ENCODE peak calls at places on chromosomes 4 and X, in eight cellular contexts. T is fibroblast of pulmonary artery; F is endothelial cell; G is CD8-positive, alpha-beta T cell; N is lower leg skin; Q is astrocyte of the cerebellum; R is body of pancreas; C is PC-3. Z is an unnamed sample.

GRCh38 chr4:38803833-38804653 is 548 bp downstream of the TLR1 start:
- DNase-seq in T (peak), F (no peak), G (no peak), N (no peak), Q (no peak), R (no peak), C (peak), Z (no peak)

GRCh38 chrX:71111141-71111843 is at the start of gene IL2RG:
- DNase-seq in T (no peak), F (no peak), G (peak), N (no peak), Q (no peak), R (no peak), C (peak), Z (no peak)

GRCh38 chr4:6032249-6033244 is 14.3 kb upstream of the C4orf50 start:
- DNase-seq in T (no peak), F (no peak), G (no peak), N (no peak), Q (no peak), R (peak), C (no peak), Z (no peak)

GRCh38 chrX:17923546-17923945 is 62.4 kb upstream of the RAI2 start:
- DNase-seq in T (no peak), F (no peak), G (no peak), N (no peak), Q (no peak), R (no peak), C (peak), Z (no peak)

GRCh38 chr4:41452484-41453225 is 85.3 kb upstream of the LIMCH1 start:
- DNase-seq in T (no peak), F (no peak), G (no peak), N (no peak), Q (no peak), R (no peak), C (no peak), Z (no peak)

GRCh38 chrX:57772637-57773036 is 92.6 kb upstream of the NLRP2B start:
- DNase-seq in T (no peak), F (no peak), G (no peak), N (no peak), Q (no peak), R (no peak), C (peak), Z (no peak)

GRCh38 chrX:134146493-134146892 is 90.5 kb upstream of the CCDC160 start:
- DNase-seq in T (no peak), F (no peak), G (no peak), N (no peak), Q (no peak), R (no peak), C (no peak), Z (no peak)

GRCh38 chrX:645024-645376 is 14.4 kb downstream of the SHOX start:
- DNase-seq in T (no peak), F (no peak), G (peak), N (no peak), Q (no peak), R (no peak), C (no peak), Z (no peak)

GRCh38 chr4:19030048-19030447 is 1008.5 kb upstream of the LCORL start:
- DNase-seq in T (peak), F (no peak), G (no peak), N (no peak), Q (peak), R (no peak), C (no peak), Z (no peak)

GRCh38 chrX:153981771-153982533 is 9.4 kb downstream of the TMEM187 start:
- DNase-seq in T (no peak), F (no peak), G (peak), N (peak), Q (no peak), R (no peak), C (no peak), Z (no peak)

GRCh38 chr4:98706200-98706813 is 47.9 kb upstream of the TSPAN5 start:
- DNase-seq in T (no peak), F (no peak), G (peak), N (no peak), Q (no peak), R (no peak), C (no peak), Z (no peak)

GRCh38 chrX:130669233-130669632 is 233.8 kb downstream of the ENOX2 start:
- DNase-seq in T (peak), F (no peak), G (no peak), N (no peak), Q (no peak), R (no peak), C (peak), Z (no peak)

GRCh38 chr4:90093526-90093925 is 33.7 kb upstream of the CCSER1 start:
- DNase-seq in T (no peak), F (no peak), G (no peak), N (no peak), Q (no peak), R (no peak), C (peak), Z (no peak)

GRCh38 chrX:39948564-39948963 is 149.2 kb downstream of the BCOR start:
- DNase-seq in T (no peak), F (peak), G (no peak), N (no peak), Q (no peak), R (no peak), C (no peak), Z (no peak)

GRCh38 chr4:2105559-2105958 is 46.4 kb downstream of the NAT8L start:
- DNase-seq in T (peak), F (no peak), G (no peak), N (no peak), Q (no peak), R (no peak), C (peak), Z (no peak)

GRCh38 chrX:153245288-153245731 is 66.2 kb downstream of the MAGEA1 start:
- DNase-seq in T (no peak), F (peak), G (no peak), N (no peak), Q (no peak), R (no peak), C (no peak), Z (no peak)

GRCh38 chrX:12771445-12772069 is 19.7 kb upstream of the PRPS2 start:
- DNase-seq in T (peak), F (peak), G (peak), N (no peak), Q (no peak), R (peak), C (peak), Z (peak)

GRCh38 chrX:11151799-11152591 is 40.9 kb downstream of the HCCS start:
- DNase-seq in T (no peak), F (no peak), G (no peak), N (no peak), Q (peak), R (no peak), C (no peak), Z (no peak)

GRCh38 chr4:175413561-175413960 is 398.5 kb downstream of the GPM6A start:
- DNase-seq in T (no peak), F (no peak), G (no peak), N (no peak), Q (peak), R (no peak), C (no peak), Z (no peak)

GRCh38 chr4:118224239-118224829 is 128.5 kb downstream of the PRSS12 start:
- DNase-seq in T (peak), F (no peak), G (no peak), N (no peak), Q (peak), R (no peak), C (peak), Z (no peak)

GRCh38 chr4:173443121-173443520 is 44.2 kb upstream of the SCRG1 start:
- DNase-seq in T (peak), F (no peak), G (no peak), N (no peak), Q (no peak), R (no peak), C (no peak), Z (no peak)

GRCh38 chr4:165875446-165875845 is 2.4 kb downstream of the TLL1 start:
- DNase-seq in T (no peak), F (no peak), G (no peak), N (no peak), Q (no peak), R (no peak), C (no peak), Z (no peak)

GRCh38 chrX:44874481-44875184 is 1.6 kb downstream of the KDM6A start:
- DNase-seq in T (peak), F (no peak), G (peak), N (peak), Q (no peak), R (peak), C (peak), Z (peak)

GRCh38 chr4:110754726-110755125 is 131.8 kb upstream of the PITX2 start:
- DNase-seq in T (no peak), F (no peak), G (no peak), N (no peak), Q (peak), R (no peak), C (no peak), Z (no peak)

GRCh38 chr4:75723117-75723801 is 1.1 kb upstream of the USO1 start:
- DNase-seq in T (peak), F (no peak), G (no peak), N (no peak), Q (no peak), R (peak), C (peak), Z (no peak)

GRCh38 chrX:17788439-17788838 is 51.1 kb downstream of the SCML1 start:
- DNase-seq in T (peak), F (peak), G (peak), N (no peak), Q (peak), R (peak), C (peak), Z (peak)

GRCh38 chrX:50718791-50719190 is 95.2 kb downstream of the SHROOM4 start:
- DNase-seq in T (no peak), F (no peak), G (no peak), N (no peak), Q (no peak), R (no peak), C (no peak), Z (no peak)

GRCh38 chr4:39205476-39205875 is 23.1 kb downstream of the WDR19 start:
- DNase-seq in T (no peak), F (no peak), G (no peak), N (no peak), Q (no peak), R (no peak), C (no peak), Z (no peak)

GRCh38 chr4:135552131-135552530 is 1350.5 kb upstream of the PABPC4L start:
- DNase-seq in T (peak), F (no peak), G (no peak), N (no peak), Q (no peak), R (no peak), C (no peak), Z (no peak)

GRCh38 chr4:121801715-121802075 is 572 bp downstream of the EXOSC9 start:
- DNase-seq in T (no peak), F (no peak), G (no peak), N (no peak), Q (no peak), R (no peak), C (no peak), Z (no peak)

GRCh38 chrX:123340691-123341090 is 156.6 kb downstream of the GRIA3 start:
- DNase-seq in T (no peak), F (no peak), G (no peak), N (no peak), Q (no peak), R (no peak), C (no peak), Z (no peak)

GRCh38 chr4:53189011-53189410 is 176.8 kb downstream of the SCFD2 start:
- DNase-seq in T (peak), F (no peak), G (no peak), N (no peak), Q (no peak), R (no peak), C (no peak), Z (no peak)

GRCh38 chrX:64792598-64793337 is 183.5 kb downstream of the ZC4H2 start:
- DNase-seq in T (no peak), F (no peak), G (no peak), N (no peak), Q (no peak), R (no peak), C (no peak), Z (no peak)
- TF ChIP-seq CTCF in T (no peak), F (no peak), G (no peak), N (no peak), Q (no peak), R (no peak), C (no peak), Z (no peak)

DNA sequence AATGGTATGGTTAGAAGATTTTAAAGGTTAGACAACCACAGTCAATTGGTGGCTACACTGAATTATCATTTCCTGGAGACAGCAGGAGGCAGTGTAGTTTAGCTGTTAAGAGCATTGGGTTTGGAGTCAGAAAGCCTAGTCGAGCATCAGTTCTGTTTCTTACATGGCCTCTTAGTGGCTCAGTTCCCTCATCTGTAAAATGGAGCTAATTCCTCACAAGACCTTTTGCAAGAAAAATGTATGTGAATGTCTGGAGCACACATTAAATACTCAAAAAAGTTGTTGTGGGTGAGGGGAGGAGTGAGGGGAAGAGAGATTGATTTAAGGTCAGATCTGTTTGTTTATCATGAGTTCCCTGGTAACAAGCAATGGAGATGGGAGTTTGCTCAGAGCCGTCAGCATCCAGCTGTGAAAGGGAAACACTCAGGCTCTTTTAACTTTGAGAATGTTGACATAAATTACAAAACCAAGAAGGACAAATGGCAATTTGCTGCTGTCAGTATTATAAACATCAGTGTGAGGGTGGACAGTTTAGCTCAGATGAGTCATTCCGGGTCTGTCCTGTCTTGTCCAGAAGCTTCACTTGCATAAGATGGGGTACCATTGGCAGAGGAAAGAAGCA is 98.2 kb upstream of the PGRMC2 start:
- DNase-seq in T (peak), F (no peak), G (no peak), N (peak), Q (no peak), R (no peak), C (peak), Z (no peak)
- TF ChIP-seq CTCF in T (peak), F (no peak), G (no peak), N (no peak), Q (no peak), R (no peak), C (peak), Z (no peak)

GRCh38 chr4:125070869-125071268 is 243.9 kb upstream of the FAT4 start:
- DNase-seq in T (no peak), F (no peak), G (no peak), N (no peak), Q (no peak), R (no peak), C (no peak), Z (no peak)
- TF ChIP-seq CTCF in T (no peak), F (no peak), G (no peak), N (no peak), Q (no peak), R (no peak), C (no peak), Z (no peak)

DNA sequence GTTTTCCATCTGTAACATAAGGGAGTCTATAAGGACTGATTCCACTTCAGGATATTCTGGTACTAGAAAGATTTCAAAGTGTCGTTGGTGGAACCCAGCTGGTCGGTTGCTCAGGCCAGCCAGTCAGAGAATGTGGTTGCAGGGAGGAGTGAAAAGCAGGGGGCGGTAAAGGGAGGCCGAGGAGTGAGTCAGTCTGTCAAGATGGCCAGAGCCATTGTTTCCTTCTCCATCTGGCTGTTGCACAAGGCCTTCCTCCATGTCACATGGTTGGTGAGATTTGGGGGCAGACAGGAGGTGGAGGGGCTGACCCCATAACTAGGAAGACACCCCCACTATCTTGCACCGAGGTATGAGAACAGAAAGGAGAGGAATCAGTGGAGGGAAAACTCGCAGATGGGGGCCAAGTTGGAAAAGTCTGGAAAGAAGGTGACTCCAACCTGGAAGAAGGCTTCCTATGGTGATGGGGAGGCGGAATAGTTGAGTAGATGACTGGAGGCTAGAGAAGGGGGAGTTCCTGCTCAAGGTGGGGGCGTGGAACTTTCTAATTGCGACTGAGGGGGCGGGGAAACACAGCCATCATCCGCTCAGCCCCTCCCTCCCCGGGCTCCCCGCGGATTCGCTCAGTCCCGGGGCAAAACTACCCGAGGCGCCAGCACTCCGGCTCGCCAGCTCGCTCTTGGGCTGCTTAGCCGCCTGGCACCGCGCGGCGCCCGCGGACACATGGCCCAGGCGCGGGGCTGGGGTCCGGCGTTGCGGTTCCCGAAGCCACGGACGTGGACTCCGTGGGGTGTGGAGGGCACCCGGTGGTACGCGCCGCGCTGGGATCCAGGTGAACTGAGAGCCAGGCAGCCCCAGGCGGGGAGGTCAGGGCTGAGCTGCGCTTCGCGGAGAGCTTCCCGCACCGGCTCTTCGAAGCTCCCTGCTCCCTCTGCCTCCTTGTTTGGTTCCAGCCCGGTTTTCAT is 38.5 kb downstream of the STARD8 start:
- DNase-seq in T (peak), F (peak), G (no peak), N (no peak), Q (no peak), R (no peak), C (no peak), Z (no peak)
- TF ChIP-seq CTCF in T (peak), F (no peak), G (no peak), N (no peak), Q (no peak), R (no peak), C (no peak), Z (no peak)